ENCODE peak calls at places on chromosome 10, in four cellular contexts. D is endothelial cell; C is left ventricle myocardium inferior; V is activated CD4-positive, alpha-beta T cell treated with anti-CD3 and anti-CD28 coated beads, Interleukin-2, amount 10 ng/mL, durations not matched to agents 7 days and 5 days. W is an unnamed sample.

GRCh38 chr10:76433161-76434005 is 1002.0 kb downstream of the LRMDA start:
- DNase-seq in D (no peak), C (peak; percentile 72), V (no peak), W (no peak)

GRCh38 chr10:6928531-6929080 is 348.5 kb upstream of the PRKCQ start:
- DNase-seq in D (no peak), C (no peak), V (no peak), W (no peak)

GRCh38 chr10:73413108-73413527 is 740 bp downstream of the ANXA7 start:
- DNase-seq in D (peak; percentile 26), C (no peak), V (peak; percentile 61), W (no peak)

GRCh38 chr10:80281292-80281691 is 8.2 kb downstream of the MAT1A start:
- DNase-seq in D (no peak), C (no peak), V (no peak), W (no peak)

GRCh38 chr10:108783897-108784296 is 1139.4 kb downstream of the XPNPEP1 start:
- DNase-seq in D (peak; percentile 19), C (no peak), V (peak; percentile 22), W (peak; percentile 81)

GRCh38 chr10:509361-510102 is 179.9 kb downstream of the DIP2C start:
- DNase-seq in D (no peak), C (no peak), V (no peak), W (no peak)

GRCh38 chr10:71816931-71817631 is 34.0 kb downstream of the PSAP start:
- DNase-seq in D (no peak), C (no peak), V (no peak), W (no peak)

GRCh38 chr10:75097666-75098285 is 13.7 kb upstream of the SAMD8 start:
- DNase-seq in D (no peak), C (no peak), V (no peak), W (no peak)

GRCh38 chr10:132486539-132487121 is 51.0 kb upstream of the INPP5A start:
- DNase-seq in D (no peak), C (no peak), V (no peak), W (no peak)

GRCh38 chr10:102612964-102613275 is 31.4 kb upstream of the TRIM8 start:
- DNase-seq in D (no peak), C (no peak), V (peak; percentile 18), W (no peak)

GRCh38 chr10:71268247-71268691 is 50.8 kb upstream of the SLC29A3 start:
- DNase-seq in D (no peak), C (no peak), V (no peak), W (no peak)

GRCh38 chr10:21944727-21945386 is 58.7 kb downstream of the DNAJC1 start:
- DNase-seq in D (no peak), C (no peak), V (no peak), W (no peak)

GRCh38 chr10:23643396-23643795 is 204.5 kb downstream of the OTUD1 start:
- DNase-seq in D (no peak), C (no peak), V (no peak), W (no peak)

GRCh38 chr10:51171946-51172345 is 97.7 kb downstream of the PRKG1 start:
- DNase-seq in D (no peak), C (no peak), V (no peak), W (no peak)

GRCh38 chr10:97000487-97001182 is 168.5 kb downstream of the LCOR start:
- DNase-seq in D (peak; percentile 51), C (no peak), V (no peak), W (no peak)

GRCh38 chr10:119375574-119376265 is 166.8 kb downstream of the RGS10 start:
- DNase-seq in D (no peak), C (peak; percentile 51), V (no peak), W (no peak)

GRCh38 chr10:17923728-17924127 is 28.0 kb upstream of the SLC39A12 start:
- DNase-seq in D (no peak), C (no peak), V (no peak), W (no peak)

GRCh38 chr10:17092986-17093803 is 36.4 kb downstream of the CUBN start:
- DNase-seq in D (no peak), C (no peak), V (no peak), W (no peak)

GRCh38 chr10:44859546-44860285 is 51.4 kb upstream of the TMEM72 start:
- DNase-seq in D (no peak), C (no peak), V (no peak), W (no peak)

GRCh38 chr10:34791228-34791627 is 23.9 kb downstream of the PARD3 start:
- DNase-seq in D (no peak), C (no peak), V (no peak), W (no peak)

GRCh38 chr10:115606081-115606480 is 512.9 kb downstream of the ATRNL1 start:
- DNase-seq in D (no peak), C (no peak), V (no peak), W (no peak)

GRCh38 chr10:76297787-76298281 is 866.4 kb downstream of the LRMDA start:
- DNase-seq in D (no peak), C (no peak), V (no peak), W (no peak)